ENCODE peak calls at places on chromosomes 7 and 10, in four cellular contexts. One of them, this sample, is unnamed.

GRCh38 chr7:80829527-80829926 is 89.3 kb downstream of the SEMA3C start:
- DNase-seq in hepatocyte: no peak
- DNase-seq in activated CD8-positive, alpha-beta memory T cell treated with anti-CD3 and anti-CD28 coated beads for 24 hours: no peak
- DNase-seq in CD4-positive, alpha-beta memory T cell: no peak
- DNase-seq in this sample: no peak

GRCh38 chr7:55133630-55134392 is 115.0 kb downstream of the EGFR start:
- DNase-seq in hepatocyte: peak; percentile 87
- DNase-seq in CD4-positive, alpha-beta memory T cell: no peak
- DNase-seq in activated CD8-positive, alpha-beta memory T cell treated with anti-CD3 and anti-CD28 coated beads for 24 hours: no peak
- DNase-seq in this sample: no peak

GRCh38 chr7:135620980-135621850 is 41.1 kb upstream of the STMP1 start:
- DNase-seq in CD4-positive, alpha-beta memory T cell: peak; percentile 31
- DNase-seq in activated CD8-positive, alpha-beta memory T cell treated with anti-CD3 and anti-CD28 coated beads for 24 hours: no peak
- DNase-seq in hepatocyte: peak; percentile 87
- DNase-seq in this sample: no peak

GRCh38 chr10:126663328-126663727 is 7.2 kb downstream of the C10orf90 start:
- DNase-seq in activated CD8-positive, alpha-beta memory T cell treated with anti-CD3 and anti-CD28 coated beads for 24 hours: no peak
- DNase-seq in CD4-positive, alpha-beta memory T cell: peak; percentile 0
- DNase-seq in hepatocyte: peak; percentile 19
- DNase-seq in this sample: no peak

GRCh38 chr10:117165557-117166419 is 27.7 kb upstream of the VAX1 start:
- DNase-seq in activated CD8-positive, alpha-beta memory T cell treated with anti-CD3 and anti-CD28 coated beads for 24 hours: peak; percentile 66
- DNase-seq in hepatocyte: peak; percentile 78
- DNase-seq in CD4-positive, alpha-beta memory T cell: no peak
- DNase-seq in this sample: no peak

GRCh38 chr7:3370068-3370704 is 69.1 kb downstream of the SDK1 start:
- DNase-seq in CD4-positive, alpha-beta memory T cell: no peak
- DNase-seq in hepatocyte: peak; percentile 14
- DNase-seq in activated CD8-positive, alpha-beta memory T cell treated with anti-CD3 and anti-CD28 coated beads for 24 hours: no peak
- DNase-seq in this sample: no peak

GRCh38 chr10:31014146-31014880 is 17.4 kb downstream of the ZNF438 start:
- DNase-seq in hepatocyte: no peak
- DNase-seq in CD4-positive, alpha-beta memory T cell: no peak
- DNase-seq in activated CD8-positive, alpha-beta memory T cell treated with anti-CD3 and anti-CD28 coated beads for 24 hours: no peak
- DNase-seq in this sample: no peak

GRCh38 chr7:21960922-21961321 is 15.2 kb upstream of the CDCA7L start:
- DNase-seq in CD4-positive, alpha-beta memory T cell: no peak
- DNase-seq in hepatocyte: peak; percentile 26
- DNase-seq in activated CD8-positive, alpha-beta memory T cell treated with anti-CD3 and anti-CD28 coated beads for 24 hours: no peak
- DNase-seq in this sample: peak; percentile 17

GRCh38 chr10:3265081-3265480 is 92.5 kb upstream of the PITRM1 start:
- DNase-seq in CD4-positive, alpha-beta memory T cell: no peak
- DNase-seq in activated CD8-positive, alpha-beta memory T cell treated with anti-CD3 and anti-CD28 coated beads for 24 hours: no peak
- DNase-seq in hepatocyte: no peak
- DNase-seq in this sample: no peak

GRCh38 chr10:17616403-17617030 is 657 bp downstream of the HACD1 start:
- DNase-seq in activated CD8-positive, alpha-beta memory T cell treated with anti-CD3 and anti-CD28 coated beads for 24 hours: peak; percentile 77
- DNase-seq in hepatocyte: peak; percentile 81
- DNase-seq in CD4-positive, alpha-beta memory T cell: peak; percentile 11
- DNase-seq in this sample: no peak

GRCh38 chr7:70353310-70353947 is 755.2 kb downstream of the AUTS2 start:
- DNase-seq in hepatocyte: no peak
- DNase-seq in CD4-positive, alpha-beta memory T cell: no peak
- DNase-seq in activated CD8-positive, alpha-beta memory T cell treated with anti-CD3 and anti-CD28 coated beads for 24 hours: no peak
- DNase-seq in this sample: no peak

GRCh38 chr7:135771961-135772638 is 23.5 kb upstream of the FAM180A start:
- DNase-seq in activated CD8-positive, alpha-beta memory T cell treated with anti-CD3 and anti-CD28 coated beads for 24 hours: no peak
- DNase-seq in hepatocyte: peak; percentile 46
- DNase-seq in CD4-positive, alpha-beta memory T cell: no peak
- DNase-seq in this sample: no peak

GRCh38 chr10:61529208-61529607 is 76.0 kb upstream of the TMEM26 start:
- DNase-seq in activated CD8-positive, alpha-beta memory T cell treated with anti-CD3 and anti-CD28 coated beads for 24 hours: no peak
- DNase-seq in CD4-positive, alpha-beta memory T cell: no peak
- DNase-seq in hepatocyte: no peak
- DNase-seq in this sample: no peak

GRCh38 chr7:19106308-19107141 is 10.9 kb downstream of the TWIST1 start:
- DNase-seq in hepatocyte: no peak
- DNase-seq in activated CD8-positive, alpha-beta memory T cell treated with anti-CD3 and anti-CD28 coated beads for 24 hours: no peak
- DNase-seq in CD4-positive, alpha-beta memory T cell: no peak
- DNase-seq in this sample: no peak

GRCh38 chr7:157595086-157595855 is 258.5 kb downstream of the DNAJB6 start:
- DNase-seq in hepatocyte: no peak
- DNase-seq in CD4-positive, alpha-beta memory T cell: no peak
- DNase-seq in activated CD8-positive, alpha-beta memory T cell treated with anti-CD3 and anti-CD28 coated beads for 24 hours: no peak
- DNase-seq in this sample: no peak

GRCh38 chr7:81662531-81662930 is 107.3 kb downstream of the HGF start:
- DNase-seq in CD4-positive, alpha-beta memory T cell: no peak
- DNase-seq in activated CD8-positive, alpha-beta memory T cell treated with anti-CD3 and anti-CD28 coated beads for 24 hours: no peak
- DNase-seq in hepatocyte: no peak
- DNase-seq in this sample: no peak

GRCh38 chr7:27071622-27072390 is 24.0 kb downstream of the HOXA1 start:
- DNase-seq in CD4-positive, alpha-beta memory T cell: no peak
- DNase-seq in activated CD8-positive, alpha-beta memory T cell treated with anti-CD3 and anti-CD28 coated beads for 24 hours: no peak
- DNase-seq in hepatocyte: no peak
- DNase-seq in this sample: no peak

GRCh38 chr7:17523813-17524741 is 225.6 kb downstream of the AHR start:
- DNase-seq in activated CD8-positive, alpha-beta memory T cell treated with anti-CD3 and anti-CD28 coated beads for 24 hours: no peak
- DNase-seq in hepatocyte: peak; percentile 30
- DNase-seq in CD4-positive, alpha-beta memory T cell: no peak
- DNase-seq in this sample: no peak

GRCh38 chr7:64874562-64875250 is 28.4 kb upstream of the ZNF273 start:
- DNase-seq in activated CD8-positive, alpha-beta memory T cell treated with anti-CD3 and anti-CD28 coated beads for 24 hours: peak; percentile 41
- DNase-seq in CD4-positive, alpha-beta memory T cell: no peak
- DNase-seq in hepatocyte: no peak
- DNase-seq in this sample: peak; percentile 70

GRCh38 chr7:18570890-18571478 is 75.4 kb downstream of the HDAC9 start:
- DNase-seq in activated CD8-positive, alpha-beta memory T cell treated with anti-CD3 and anti-CD28 coated beads for 24 hours: no peak
- DNase-seq in CD4-positive, alpha-beta memory T cell: no peak
- DNase-seq in hepatocyte: peak; percentile 40
- DNase-seq in this sample: no peak

GRCh38 chr10:75663947-75664664 is 232.7 kb downstream of the LRMDA start:
- DNase-seq in CD4-positive, alpha-beta memory T cell: no peak
- DNase-seq in hepatocyte: no peak
- DNase-seq in activated CD8-positive, alpha-beta memory T cell treated with anti-CD3 and anti-CD28 coated beads for 24 hours: no peak
- DNase-seq in this sample: no peak

GRCh38 chr10:29841724-29842649 is 207.2 kb upstream of the SVIL start:
- DNase-seq in hepatocyte: peak; percentile 75
- DNase-seq in activated CD8-positive, alpha-beta memory T cell treated with anti-CD3 and anti-CD28 coated beads for 24 hours: no peak
- DNase-seq in CD4-positive, alpha-beta memory T cell: no peak
- DNase-seq in this sample: no peak

GRCh38 chr7:151104411-151105235 is 18.3 kb downstream of the AGAP3 start:
- DNase-seq in hepatocyte: no peak
- DNase-seq in activated CD8-positive, alpha-beta memory T cell treated with anti-CD3 and anti-CD28 coated beads for 24 hours: no peak
- DNase-seq in CD4-positive, alpha-beta memory T cell: no peak
- DNase-seq in this sample: no peak

GRCh38 chr7:114519215-114519614 is 104.6 kb downstream of the FOXP2 start:
- DNase-seq in activated CD8-positive, alpha-beta memory T cell treated with anti-CD3 and anti-CD28 coated beads for 24 hours: no peak
- DNase-seq in hepatocyte: no peak
- DNase-seq in CD4-positive, alpha-beta memory T cell: no peak
- DNase-seq in this sample: no peak

GRCh38 chr7:100882201-100882600 is 7.3 kb downstream of the SRRT start:
- DNase-seq in activated CD8-positive, alpha-beta memory T cell treated with anti-CD3 and anti-CD28 coated beads for 24 hours: no peak
- DNase-seq in hepatocyte: no peak
- DNase-seq in CD4-positive, alpha-beta memory T cell: no peak
- DNase-seq in this sample: no peak

GRCh38 chr10:75407296-75407715 is 5.7 kb upstream of the ZNF503 start:
- DNase-seq in activated CD8-positive, alpha-beta memory T cell treated with anti-CD3 and anti-CD28 coated beads for 24 hours: no peak
- DNase-seq in CD4-positive, alpha-beta memory T cell: no peak
- DNase-seq in hepatocyte: no peak
- DNase-seq in this sample: no peak

GRCh38 chr10:43892062-43892765 is 243.5 kb upstream of the ZNF32 start:
- DNase-seq in CD4-positive, alpha-beta memory T cell: no peak
- DNase-seq in hepatocyte: no peak
- DNase-seq in activated CD8-positive, alpha-beta memory T cell treated with anti-CD3 and anti-CD28 coated beads for 24 hours: no peak
- DNase-seq in this sample: peak; percentile 90

GRCh38 chr10:78925275-78925674 is 143.5 kb upstream of the ZMIZ1 start:
- DNase-seq in CD4-positive, alpha-beta memory T cell: no peak
- DNase-seq in hepatocyte: no peak
- DNase-seq in activated CD8-positive, alpha-beta memory T cell treated with anti-CD3 and anti-CD28 coated beads for 24 hours: no peak
- DNase-seq in this sample: no peak

GRCh38 chr7:29865526-29865925 is 59.2 kb downstream of the WIPF3 start:
- DNase-seq in activated CD8-positive, alpha-beta memory T cell treated with anti-CD3 and anti-CD28 coated beads for 24 hours: no peak
- DNase-seq in CD4-positive, alpha-beta memory T cell: no peak
- DNase-seq in hepatocyte: no peak
- DNase-seq in this sample: no peak

GRCh38 chr10:56856569-56856968 is 495.5 kb upstream of the ZWINT start:
- DNase-seq in hepatocyte: no peak
- DNase-seq in activated CD8-positive, alpha-beta memory T cell treated with anti-CD3 and anti-CD28 coated beads for 24 hours: no peak
- DNase-seq in CD4-positive, alpha-beta memory T cell: no peak
- DNase-seq in this sample: no peak